ENCODE peak calls at places on chromosomes 5 and 9, in ten cellular contexts. K, N, A, Y, C, O, L, I, X and B are unnamed samples.

GRCh38 chr9:107435415-107435814 is 54.2 kb downstream of the KLF4 start:
- DNase-seq in A (no peak), I (no peak), C (no peak), K (no peak), O (no peak), X (no peak), Y (no peak), N (no peak), L (no peak), B (no peak)

GRCh38 chr5:10277773-10278630 is 27.9 kb downstream of the CCT5 start:
- DNase-seq in Y (no peak), C (no peak), O (no peak), I (no peak), N (no peak), K (no peak), X (no peak), L (no peak), A (no peak), B (no peak)

GRCh38 chr9:83964973-83965349 is 15.1 kb downstream of the HNRNPK start:
- DNase-seq in A (peak; percentile 41), L (no peak), X (peak; percentile 24), K (no peak), N (peak; percentile 28), C (no peak), O (no peak), I (peak; percentile 40), Y (peak; percentile 55), B (no peak)

GRCh38 chr5:176151286-176151685 is 86.9 kb upstream of the SIMC1 start:
- DNase-seq in A (no peak), O (peak; percentile 5), I (peak; percentile 9), Y (peak; percentile 36), N (peak; percentile 55), X (no peak), K (no peak), C (no peak), L (no peak), B (no peak)

GRCh38 chr9:133238851-133239532 is 29.9 kb upstream of the OBP2B start:
- DNase-seq in K (peak; percentile 44), A (peak; percentile 75), X (peak; percentile 51), C (peak; percentile 91), L (peak; percentile 38), O (peak; percentile 62), I (peak; percentile 58), Y (no peak), N (peak; percentile 53), B (peak; percentile 42)

GRCh38 chr5:73625905-73626811 is at the start of gene ARHGEF28:
- DNase-seq in K (no peak), L (no peak), O (peak; percentile 49), Y (peak; percentile 44), C (peak; percentile 91), A (peak; percentile 70), I (peak; percentile 47), X (peak; percentile 47), N (peak; percentile 38), B (peak; percentile 42)

GRCh38 chr9:89095755-89096154 is 82.9 kb downstream of the SHC3 start:
- DNase-seq in O (no peak), X (no peak), I (peak; percentile 31), L (no peak), Y (no peak), C (no peak), A (no peak), K (no peak), N (peak; percentile 42), B (no peak)

GRCh38 chr5:132776932-132777208 is 169 bp downstream of the SEPTIN8 start:
- DNase-seq in C (no peak), N (no peak), Y (no peak), X (no peak), K (no peak), O (no peak), I (no peak), A (no peak), L (no peak), B (no peak)

GRCh38 chr5:149172261-149172660 is 31.0 kb downstream of the ABLIM3 start:
- DNase-seq in X (peak; percentile 28), I (peak; percentile 79), Y (peak; percentile 64), K (no peak), O (peak; percentile 49), L (no peak), A (peak; percentile 10), N (peak; percentile 91), C (no peak), B (no peak)

GRCh38 chr9:11275158-11275695 is 662.4 kb upstream of the PTPRD start:
- DNase-seq in X (no peak), N (no peak), I (no peak), O (no peak), K (no peak), L (no peak), C (no peak), Y (no peak), A (no peak), B (no peak)

GRCh38 chr5:125194901-125195300 is 448.5 kb upstream of the ZNF608 start:
- DNase-seq in A (no peak), X (no peak), Y (no peak), L (no peak), K (no peak), I (no peak), C (no peak), O (no peak), N (no peak), B (no peak)

GRCh38 chr9:126915281-126915816 is 767 bp downstream of the RALGPS1 start:
- DNase-seq in A (peak; percentile 6), L (no peak), I (no peak), Y (no peak), C (peak; percentile 92), O (no peak), N (no peak), X (no peak), K (peak; percentile 61), B (peak; percentile 26)

GRCh38 chr9:133393399-133393798 is 17.2 kb downstream of the STKLD1 start:
- DNase-seq in I (no peak), A (no peak), C (no peak), K (no peak), Y (no peak), N (no peak), O (no peak), X (no peak), L (no peak), B (no peak)

DNA sequence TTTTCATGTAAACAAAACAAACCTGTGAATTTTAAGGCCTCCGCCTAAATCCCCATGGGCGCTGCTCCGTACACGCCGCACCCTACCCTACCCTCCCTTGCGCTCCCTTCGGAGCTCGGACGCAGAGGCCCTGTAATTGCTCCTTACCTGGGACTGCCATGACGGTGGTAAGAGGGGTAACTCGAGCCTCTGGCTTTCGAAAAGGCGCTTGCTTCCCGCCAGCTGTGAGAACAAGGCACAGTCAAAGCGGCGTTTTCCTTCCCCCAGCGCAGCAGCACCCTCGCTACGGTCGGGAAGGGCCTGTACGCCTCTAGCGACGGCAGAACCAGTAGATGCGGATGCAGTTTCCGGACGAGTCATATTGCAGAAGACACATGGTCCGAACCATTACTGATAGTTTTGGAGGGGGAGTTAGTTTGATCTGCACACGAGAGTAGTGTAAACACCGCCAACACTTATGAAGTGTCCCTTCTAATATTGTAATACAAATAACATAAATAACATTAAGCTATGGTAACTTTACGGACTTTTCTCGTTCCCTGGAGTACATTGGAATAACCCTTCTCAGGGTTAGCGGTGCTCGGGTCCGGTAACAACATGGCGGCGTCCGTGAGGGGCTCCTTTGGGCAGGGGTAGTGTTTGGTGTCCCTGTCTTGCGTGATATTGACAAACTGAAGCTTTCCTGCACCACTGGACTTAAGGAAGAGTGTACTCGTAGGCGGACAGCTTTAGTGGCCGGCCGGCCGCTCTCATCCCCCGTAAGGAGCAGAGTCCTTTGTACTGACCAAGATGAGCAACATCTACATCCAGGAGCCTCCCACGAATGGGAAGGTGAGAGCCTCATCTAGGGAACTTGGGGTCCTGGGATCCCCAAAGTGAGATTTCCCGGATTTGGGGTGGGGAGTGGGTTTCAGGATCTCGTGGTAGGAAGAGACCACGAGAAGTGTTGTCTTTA is at the start of the genes CWC27 and SREK1IP1:
- DNase-seq in X (peak; percentile 92), I (peak; percentile 97), L (peak; percentile 74), Y (peak; percentile 92), C (peak; percentile 89), A (peak; percentile 91), N (peak; percentile 91), K (peak; percentile 96), O (peak; percentile 95), B (peak; percentile 87)
- TF ChIP-seq CTCF in X (no peak), I (peak; percentile 45), L (no peak), Y (peak; percentile 36), C (peak; percentile 27), A (no peak), N (peak; percentile 22), K (no peak), O (peak; percentile 34), B (peak; percentile 14)

GRCh38 chr9:35489313-35490154 is at the start of gene RUSC2:
- DNase-seq in X (peak; percentile 88), I (peak; percentile 98), O (peak; percentile 94), C (peak; percentile 94), L (peak; percentile 69), N (peak; percentile 90), Y (peak; percentile 89), K (peak; percentile 24), A (peak; percentile 67), B (peak; percentile 36)
- H3K4me3 ChIP-seq in X (peak within 1 kb of the TSS; percentile 66), I (peak within 1 kb of the TSS; percentile 94), O (peak within 1 kb of the TSS; percentile 91), C (peak within 1 kb of the TSS; percentile 84), L (peak within 1 kb of the TSS; percentile 56), N (peak within 1 kb of the TSS; percentile 71), Y (peak within 1 kb of the TSS; percentile 96), K (peak within 1 kb of the TSS; percentile 45), A (peak within 1 kb of the TSS; percentile 4), B (peak within 1 kb of the TSS; percentile 30)

DNA sequence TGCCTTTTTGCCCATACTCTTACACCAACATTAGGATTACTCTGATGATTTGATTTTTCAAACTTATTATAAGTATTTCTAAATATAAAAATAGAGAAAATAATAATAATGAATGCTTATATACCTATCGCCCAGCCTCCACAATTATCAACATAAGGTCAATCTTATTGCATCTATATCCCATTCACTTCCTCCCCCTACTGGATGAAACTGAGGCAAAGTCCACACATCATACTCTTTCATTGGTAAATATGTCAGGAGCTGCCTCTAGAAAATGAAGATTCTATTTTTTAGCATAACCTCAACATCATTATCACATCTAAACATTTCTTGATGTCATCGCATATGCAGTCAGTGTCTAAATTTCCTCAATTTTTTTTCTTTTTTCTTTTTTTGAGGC is 44.3 kb downstream of the SH3RF2 start:
- DNase-seq in Y (no peak), K (no peak), A (no peak), X (no peak), C (no peak), L (no peak), N (no peak), O (no peak), I (peak; percentile 29), B (no peak)
- TF ChIP-seq CTCF in Y (no peak), K (no peak), A (no peak), X (no peak), C (no peak), L (no peak), N (peak; percentile 8), O (peak; percentile 13), I (peak; percentile 41), B (no peak)

DNA sequence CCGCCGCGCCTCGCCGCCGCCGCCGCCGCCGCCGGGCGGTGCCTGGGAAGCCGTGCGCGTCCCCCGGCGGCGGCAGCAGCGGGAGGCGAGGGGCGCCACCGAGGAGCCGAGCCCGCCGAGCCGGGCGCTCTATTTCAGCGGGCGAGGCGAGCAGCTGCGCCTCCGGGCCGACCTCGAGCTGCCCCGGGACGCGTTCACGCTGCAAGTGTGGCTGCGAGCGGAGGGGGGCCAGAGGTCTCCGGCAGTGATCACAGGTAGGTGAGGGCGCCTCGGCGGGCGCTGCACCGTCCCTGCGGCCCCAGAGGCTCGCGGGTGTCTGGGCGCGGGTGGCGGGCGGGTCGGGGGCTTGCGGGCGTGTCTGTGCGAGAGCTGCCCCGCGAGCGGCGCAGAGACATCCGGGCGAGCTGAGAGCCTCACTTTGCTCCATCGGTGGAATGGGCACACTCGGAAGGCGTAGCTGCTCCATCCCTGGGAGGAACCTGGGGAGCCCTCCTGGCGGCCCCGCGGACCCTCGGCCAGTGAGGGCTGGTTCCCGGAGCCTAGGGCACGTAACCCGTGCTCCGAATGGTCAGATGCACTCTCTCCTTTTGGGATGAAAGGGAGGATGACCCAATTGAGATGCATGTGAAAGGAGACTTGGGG is 864 bp downstream of the PAPPA start:
- DNase-seq in I (no peak), K (no peak), L (no peak), C (peak; percentile 65), N (no peak), A (no peak), X (no peak), O (peak; percentile 42), Y (no peak), B (no peak)
- H3K4me3 ChIP-seq in I (peak overlapping the region; percentile 89), K (no peak overlapping the region), L (peak overlapping the region; percentile 45), C (peak overlapping the region; percentile 54), N (peak overlapping the region; percentile 81), A (no peak overlapping the region), X (peak overlapping the region; percentile 46), O (peak overlapping the region; percentile 88), Y (peak overlapping the region; percentile 89), B (no peak overlapping the region)